ENCODE peak calls at places on chromosomes 16 and 17, in four cellular contexts. One of them, this sample, is unnamed.
A peak's percentile ranks its signal among the peaks of the same experiment; 100 is the strongest.

GRCh38 chr16:12498077-12498476 is 305.6 kb downstream of the CPPED1 start:
- DNase-seq in activated naive CD8-positive, alpha-beta T cell treated with anti-CD3 and anti-CD28 coated beads for 36 hours: no peak
- DNase-seq in stimulated activated CD8-positive, alpha-beta memory T cell treated with anti-CD3 and anti-CD28 coated beads, Interleukin-12 subunit alpha, Interleukin-12 subunit beta, amount 100 ng/mL, for 1 hour: no peak
- DNase-seq in stimulated activated CD4-positive, alpha-beta T cell treated with anti-CD3 and anti-CD28 coated beads, Interleukin-4, amount 100 ng/mL, for 4 hours: no peak
- DNase-seq in this sample: no peak

GRCh38 chr17:82031303-82031884 is at the start of gene RAC3:
- DNase-seq in stimulated activated CD4-positive, alpha-beta T cell treated with anti-CD3 and anti-CD28 coated beads, Interleukin-4, amount 100 ng/mL, for 4 hours: no peak
- DNase-seq in activated naive CD8-positive, alpha-beta T cell treated with anti-CD3 and anti-CD28 coated beads for 36 hours: peak; percentile 46
- DNase-seq in stimulated activated CD8-positive, alpha-beta memory T cell treated with anti-CD3 and anti-CD28 coated beads, Interleukin-12 subunit alpha, Interleukin-12 subunit beta, amount 100 ng/mL, for 1 hour: no peak
- DNase-seq in this sample: no peak

GRCh38 chr17:68396795-68397536 is 60.3 kb downstream of the WIPI1 start:
- DNase-seq in stimulated activated CD4-positive, alpha-beta T cell treated with anti-CD3 and anti-CD28 coated beads, Interleukin-4, amount 100 ng/mL, for 4 hours: no peak
- DNase-seq in activated naive CD8-positive, alpha-beta T cell treated with anti-CD3 and anti-CD28 coated beads for 36 hours: no peak
- DNase-seq in stimulated activated CD8-positive, alpha-beta memory T cell treated with anti-CD3 and anti-CD28 coated beads, Interleukin-12 subunit alpha, Interleukin-12 subunit beta, amount 100 ng/mL, for 1 hour: no peak
- DNase-seq in this sample: no peak

GRCh38 chr16:66728117-66728787 is 23.2 kb downstream of the DYNC1LI2 start:
- DNase-seq in activated naive CD8-positive, alpha-beta T cell treated with anti-CD3 and anti-CD28 coated beads for 36 hours: no peak
- DNase-seq in stimulated activated CD8-positive, alpha-beta memory T cell treated with anti-CD3 and anti-CD28 coated beads, Interleukin-12 subunit alpha, Interleukin-12 subunit beta, amount 100 ng/mL, for 1 hour: no peak
- DNase-seq in stimulated activated CD4-positive, alpha-beta T cell treated with anti-CD3 and anti-CD28 coated beads, Interleukin-4, amount 100 ng/mL, for 4 hours: no peak
- DNase-seq in this sample: peak; percentile 67

GRCh38 chr17:43371227-43371821 is 27.5 kb upstream of the ARL4D start:
- DNase-seq in stimulated activated CD4-positive, alpha-beta T cell treated with anti-CD3 and anti-CD28 coated beads, Interleukin-4, amount 100 ng/mL, for 4 hours: no peak
- DNase-seq in stimulated activated CD8-positive, alpha-beta memory T cell treated with anti-CD3 and anti-CD28 coated beads, Interleukin-12 subunit alpha, Interleukin-12 subunit beta, amount 100 ng/mL, for 1 hour: no peak
- DNase-seq in activated naive CD8-positive, alpha-beta T cell treated with anti-CD3 and anti-CD28 coated beads for 36 hours: no peak
- DNase-seq in this sample: no peak

GRCh38 chr16:1769402-1770300 is 1.7 kb downstream of the NME3 start:
- DNase-seq in stimulated activated CD4-positive, alpha-beta T cell treated with anti-CD3 and anti-CD28 coated beads, Interleukin-4, amount 100 ng/mL, for 4 hours: no peak
- DNase-seq in activated naive CD8-positive, alpha-beta T cell treated with anti-CD3 and anti-CD28 coated beads for 36 hours: no peak
- DNase-seq in stimulated activated CD8-positive, alpha-beta memory T cell treated with anti-CD3 and anti-CD28 coated beads, Interleukin-12 subunit alpha, Interleukin-12 subunit beta, amount 100 ng/mL, for 1 hour: no peak
- DNase-seq in this sample: no peak

GRCh38 chr17:2040942-2041560 is 771 bp upstream of the OVCA2 start:
- DNase-seq in stimulated activated CD8-positive, alpha-beta memory T cell treated with anti-CD3 and anti-CD28 coated beads, Interleukin-12 subunit alpha, Interleukin-12 subunit beta, amount 100 ng/mL, for 1 hour: no peak
- DNase-seq in activated naive CD8-positive, alpha-beta T cell treated with anti-CD3 and anti-CD28 coated beads for 36 hours: no peak
- DNase-seq in stimulated activated CD4-positive, alpha-beta T cell treated with anti-CD3 and anti-CD28 coated beads, Interleukin-4, amount 100 ng/mL, for 4 hours: no peak
- DNase-seq in this sample: no peak

GRCh38 chr16:77043076-77043475 is 147.9 kb upstream of the MON1B start:
- DNase-seq in stimulated activated CD8-positive, alpha-beta memory T cell treated with anti-CD3 and anti-CD28 coated beads, Interleukin-12 subunit alpha, Interleukin-12 subunit beta, amount 100 ng/mL, for 1 hour: no peak
- DNase-seq in activated naive CD8-positive, alpha-beta T cell treated with anti-CD3 and anti-CD28 coated beads for 36 hours: no peak
- DNase-seq in stimulated activated CD4-positive, alpha-beta T cell treated with anti-CD3 and anti-CD28 coated beads, Interleukin-4, amount 100 ng/mL, for 4 hours: no peak
- DNase-seq in this sample: no peak

GRCh38 chr16:86812363-86812970 is 234.1 kb downstream of the FOXL1 start:
- DNase-seq in stimulated activated CD8-positive, alpha-beta memory T cell treated with anti-CD3 and anti-CD28 coated beads, Interleukin-12 subunit alpha, Interleukin-12 subunit beta, amount 100 ng/mL, for 1 hour: no peak
- DNase-seq in stimulated activated CD4-positive, alpha-beta T cell treated with anti-CD3 and anti-CD28 coated beads, Interleukin-4, amount 100 ng/mL, for 4 hours: no peak
- DNase-seq in activated naive CD8-positive, alpha-beta T cell treated with anti-CD3 and anti-CD28 coated beads for 36 hours: no peak
- DNase-seq in this sample: no peak

GRCh38 chr16:71882505-71883192 is 1.3 kb downstream of the ZNF821 start:
- DNase-seq in activated naive CD8-positive, alpha-beta T cell treated with anti-CD3 and anti-CD28 coated beads for 36 hours: peak; percentile 70
- DNase-seq in stimulated activated CD8-positive, alpha-beta memory T cell treated with anti-CD3 and anti-CD28 coated beads, Interleukin-12 subunit alpha, Interleukin-12 subunit beta, amount 100 ng/mL, for 1 hour: peak; percentile 63
- DNase-seq in stimulated activated CD4-positive, alpha-beta T cell treated with anti-CD3 and anti-CD28 coated beads, Interleukin-4, amount 100 ng/mL, for 4 hours: peak; percentile 69
- DNase-seq in this sample: peak; percentile 80

GRCh38 chr16:50257876-50258275 is 8.5 kb upstream of the ADCY7 start:
- DNase-seq in stimulated activated CD8-positive, alpha-beta memory T cell treated with anti-CD3 and anti-CD28 coated beads, Interleukin-12 subunit alpha, Interleukin-12 subunit beta, amount 100 ng/mL, for 1 hour: no peak
- DNase-seq in stimulated activated CD4-positive, alpha-beta T cell treated with anti-CD3 and anti-CD28 coated beads, Interleukin-4, amount 100 ng/mL, for 4 hours: no peak
- DNase-seq in activated naive CD8-positive, alpha-beta T cell treated with anti-CD3 and anti-CD28 coated beads for 36 hours: no peak
- DNase-seq in this sample: no peak

GRCh38 chr16:75385507-75386152 is 47.7 kb downstream of the CFDP1 start:
- DNase-seq in activated naive CD8-positive, alpha-beta T cell treated with anti-CD3 and anti-CD28 coated beads for 36 hours: no peak
- DNase-seq in stimulated activated CD4-positive, alpha-beta T cell treated with anti-CD3 and anti-CD28 coated beads, Interleukin-4, amount 100 ng/mL, for 4 hours: no peak
- DNase-seq in stimulated activated CD8-positive, alpha-beta memory T cell treated with anti-CD3 and anti-CD28 coated beads, Interleukin-12 subunit alpha, Interleukin-12 subunit beta, amount 100 ng/mL, for 1 hour: no peak
- DNase-seq in this sample: peak; percentile 81

GRCh38 chr17:62794666-62794971 is 13.5 kb downstream of the MARCHF10 start:
- DNase-seq in stimulated activated CD4-positive, alpha-beta T cell treated with anti-CD3 and anti-CD28 coated beads, Interleukin-4, amount 100 ng/mL, for 4 hours: no peak
- DNase-seq in stimulated activated CD8-positive, alpha-beta memory T cell treated with anti-CD3 and anti-CD28 coated beads, Interleukin-12 subunit alpha, Interleukin-12 subunit beta, amount 100 ng/mL, for 1 hour: no peak
- DNase-seq in activated naive CD8-positive, alpha-beta T cell treated with anti-CD3 and anti-CD28 coated beads for 36 hours: no peak
- DNase-seq in this sample: no peak

GRCh38 chr17:18187816-18188761 is 4.5 kb downstream of the ALKBH5 start:
- DNase-seq in stimulated activated CD8-positive, alpha-beta memory T cell treated with anti-CD3 and anti-CD28 coated beads, Interleukin-12 subunit alpha, Interleukin-12 subunit beta, amount 100 ng/mL, for 1 hour: no peak
- DNase-seq in activated naive CD8-positive, alpha-beta T cell treated with anti-CD3 and anti-CD28 coated beads for 36 hours: peak; percentile 15
- DNase-seq in stimulated activated CD4-positive, alpha-beta T cell treated with anti-CD3 and anti-CD28 coated beads, Interleukin-4, amount 100 ng/mL, for 4 hours: no peak
- DNase-seq in this sample: peak; percentile 89

GRCh38 chr17:70144260-70144846 is 25.0 kb upstream of the KCNJ2 start:
- DNase-seq in stimulated activated CD8-positive, alpha-beta memory T cell treated with anti-CD3 and anti-CD28 coated beads, Interleukin-12 subunit alpha, Interleukin-12 subunit beta, amount 100 ng/mL, for 1 hour: no peak
- DNase-seq in activated naive CD8-positive, alpha-beta T cell treated with anti-CD3 and anti-CD28 coated beads for 36 hours: no peak
- DNase-seq in stimulated activated CD4-positive, alpha-beta T cell treated with anti-CD3 and anti-CD28 coated beads, Interleukin-4, amount 100 ng/mL, for 4 hours: no peak
- DNase-seq in this sample: peak; percentile 49

GRCh38 chr17:65190467-65191095 is 53.4 kb downstream of the RGS9 start:
- DNase-seq in stimulated activated CD8-positive, alpha-beta memory T cell treated with anti-CD3 and anti-CD28 coated beads, Interleukin-12 subunit alpha, Interleukin-12 subunit beta, amount 100 ng/mL, for 1 hour: no peak
- DNase-seq in activated naive CD8-positive, alpha-beta T cell treated with anti-CD3 and anti-CD28 coated beads for 36 hours: no peak
- DNase-seq in stimulated activated CD4-positive, alpha-beta T cell treated with anti-CD3 and anti-CD28 coated beads, Interleukin-4, amount 100 ng/mL, for 4 hours: no peak
- DNase-seq in this sample: no peak

GRCh38 chr16:84672276-84673202 is 24.2 kb downstream of the KLHL36 start:
- DNase-seq in stimulated activated CD4-positive, alpha-beta T cell treated with anti-CD3 and anti-CD28 coated beads, Interleukin-4, amount 100 ng/mL, for 4 hours: peak; percentile 71
- DNase-seq in stimulated activated CD8-positive, alpha-beta memory T cell treated with anti-CD3 and anti-CD28 coated beads, Interleukin-12 subunit alpha, Interleukin-12 subunit beta, amount 100 ng/mL, for 1 hour: peak; percentile 78
- DNase-seq in activated naive CD8-positive, alpha-beta T cell treated with anti-CD3 and anti-CD28 coated beads for 36 hours: peak; percentile 76
- DNase-seq in this sample: peak; percentile 77

GRCh38 chr16:11340710-11341109 is 4.5 kb upstream of the RMI2 start:
- DNase-seq in stimulated activated CD8-positive, alpha-beta memory T cell treated with anti-CD3 and anti-CD28 coated beads, Interleukin-12 subunit alpha, Interleukin-12 subunit beta, amount 100 ng/mL, for 1 hour: no peak
- DNase-seq in activated naive CD8-positive, alpha-beta T cell treated with anti-CD3 and anti-CD28 coated beads for 36 hours: no peak
- DNase-seq in stimulated activated CD4-positive, alpha-beta T cell treated with anti-CD3 and anti-CD28 coated beads, Interleukin-4, amount 100 ng/mL, for 4 hours: no peak
- DNase-seq in this sample: no peak

GRCh38 chr17:34445145-34445544 is 82.1 kb upstream of the CCL1 start:
- DNase-seq in stimulated activated CD8-positive, alpha-beta memory T cell treated with anti-CD3 and anti-CD28 coated beads, Interleukin-12 subunit alpha, Interleukin-12 subunit beta, amount 100 ng/mL, for 1 hour: no peak
- DNase-seq in stimulated activated CD4-positive, alpha-beta T cell treated with anti-CD3 and anti-CD28 coated beads, Interleukin-4, amount 100 ng/mL, for 4 hours: no peak
- DNase-seq in activated naive CD8-positive, alpha-beta T cell treated with anti-CD3 and anti-CD28 coated beads for 36 hours: no peak
- DNase-seq in this sample: no peak

GRCh38 chr17:63151981-63152523 is 186.0 kb downstream of the TANC2 start:
- DNase-seq in stimulated activated CD8-positive, alpha-beta memory T cell treated with anti-CD3 and anti-CD28 coated beads, Interleukin-12 subunit alpha, Interleukin-12 subunit beta, amount 100 ng/mL, for 1 hour: no peak
- DNase-seq in stimulated activated CD4-positive, alpha-beta T cell treated with anti-CD3 and anti-CD28 coated beads, Interleukin-4, amount 100 ng/mL, for 4 hours: no peak
- DNase-seq in activated naive CD8-positive, alpha-beta T cell treated with anti-CD3 and anti-CD28 coated beads for 36 hours: no peak
- DNase-seq in this sample: no peak